ENCODE peak calls at places on chromosome 12, in seven cellular contexts. P is HL-60, K is HepG2, H is GM12891, R is K562, F is HCT116, D is Panc1. A is an unnamed sample.

GRCh38 chr12:56670836-56671235 is 17.2 kb downstream of the PTGES3 start:
- DNase-seq in D (no peak), R (no peak), K (no peak), H (no peak), P (no peak), F (no peak), A (no peak)

GRCh38 chr12:65557425-65558167 is 266.7 kb upstream of the HMGA2 start:
- DNase-seq in F (no peak), P (no peak), K (no peak), H (no peak), D (no peak), R (peak), A (no peak)

GRCh38 chr12:55716582-55717396 is 943 bp downstream of the BLOC1S1 start:
- DNase-seq in P (no peak), R (peak), F (no peak), D (no peak), H (no peak), K (no peak), A (peak)

GRCh38 chr12:121428883-121429282 is 29.0 kb downstream of the RNF34 start:
- DNase-seq in F (no peak), H (no peak), D (no peak), P (no peak), R (no peak), K (no peak), A (no peak)

GRCh38 chr12:91272456-91273063 is 89.9 kb upstream of the DCN start:
- DNase-seq in P (no peak), D (no peak), H (no peak), F (no peak), K (no peak), R (no peak), A (no peak)

GRCh38 chr12:44874981-44875416 is 1.1 kb downstream of the NELL2 start:
- DNase-seq in D (no peak), K (no peak), R (no peak), H (no peak), P (no peak), F (no peak), A (no peak)

GRCh38 chr12:49705479-49706267 is 1.5 kb downstream of the FMNL3 start:
- DNase-seq in P (no peak), R (peak), F (no peak), H (no peak), D (no peak), K (peak), A (peak)

GRCh38 chr12:116343331-116343884 is 65.9 kb upstream of the MED13L start:
- DNase-seq in F (no peak), D (no peak), P (no peak), H (no peak), K (no peak), R (no peak), A (no peak)

GRCh38 chr12:113392563-113392962 is 11.1 kb downstream of the SDS start:
- DNase-seq in K (no peak), F (no peak), H (no peak), R (no peak), P (no peak), D (no peak), A (no peak)

GRCh38 chr12:51908876-51909592 is 1.7 kb downstream of the ACVRL1 start:
- DNase-seq in D (no peak), P (no peak), K (no peak), H (no peak), R (peak), F (no peak), A (no peak)

GRCh38 chr12:26871985-26872384 is 39.0 kb upstream of the ITPR2 start:
- DNase-seq in P (no peak), F (no peak), R (no peak), H (no peak), D (no peak), K (no peak), A (no peak)

GRCh38 chr12:26870491-26871419 is 37.8 kb upstream of the ITPR2 start:
- DNase-seq in D (no peak), F (peak), H (no peak), P (peak), R (no peak), K (no peak), A (no peak)

GRCh38 chr12:26872623-26873022 is 39.6 kb upstream of the ITPR2 start:
- DNase-seq in D (no peak), H (no peak), P (peak), F (no peak), R (no peak), K (no peak), A (no peak)

GRCh38 chr12:26868505-26869494 is 35.8 kb upstream of the ITPR2 start:
- DNase-seq in P (no peak), F (no peak), D (no peak), H (no peak), K (no peak), R (peak), A (no peak)

DNA sequence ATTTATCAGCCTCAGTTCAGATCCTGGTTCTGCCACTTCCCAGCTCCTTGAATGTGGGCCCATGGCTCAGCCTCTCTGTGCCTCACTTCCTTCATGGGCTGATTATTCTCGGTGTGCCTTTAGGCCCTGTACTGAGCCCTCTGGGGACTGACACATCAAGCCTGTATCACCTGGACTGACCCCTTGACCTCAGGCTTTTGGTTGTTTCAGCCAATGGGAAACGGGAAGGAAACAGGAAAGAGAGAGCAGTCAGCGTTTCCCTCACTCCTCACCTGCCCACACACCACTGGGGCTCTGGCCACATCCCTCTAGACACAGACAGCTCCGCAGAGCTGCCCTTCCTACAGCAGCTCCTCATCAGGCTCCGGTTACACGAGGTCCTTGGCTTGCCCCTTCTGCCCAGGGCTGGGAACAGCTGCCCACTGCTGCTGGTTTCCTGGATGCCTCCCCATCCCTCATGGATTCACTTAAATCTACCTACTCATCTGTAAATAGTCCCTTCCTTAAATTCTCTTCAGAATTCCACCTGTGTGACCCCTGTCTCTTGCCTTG is 37.0 kb upstream of the ITPR2 start:
- DNase-seq in D (no peak), P (no peak), K (no peak), H (no peak), F (no peak), R (no peak), A (no peak)
- TF ChIP-seq POLR2AphosphoS5 in D (no peak), P (no peak), K (no peak), H (no peak), F (no peak), R (no peak), A (no peak)

GRCh38 chr12:12777056-12777455 is 8.4 kb upstream of the APOLD1 start:
- DNase-seq in R (no peak), F (no peak), P (no peak), D (no peak), K (no peak), H (no peak), A (no peak)

GRCh38 chr12:12774791-12775190 is 10.7 kb upstream of the APOLD1 start:
- DNase-seq in R (no peak), K (no peak), D (no peak), H (no peak), F (no peak), P (no peak), A (no peak)

GRCh38 chr12:12776261-12776660 is 9.2 kb upstream of the APOLD1 start:
- DNase-seq in H (no peak), F (no peak), K (peak), R (no peak), D (no peak), P (no peak), A (no peak)

GRCh38 chr12:12784116-12784515 is 1.3 kb upstream of the APOLD1 start:
- DNase-seq in K (no peak), D (no peak), P (no peak), R (no peak), F (no peak), H (no peak), A (no peak)

GRCh38 chr12:12779529-12779928 is 5.9 kb upstream of the APOLD1 start:
- DNase-seq in F (no peak), H (no peak), R (no peak), P (no peak), K (peak), D (no peak), A (no peak)
- TF ChIP-seq POLR2AphosphoS5 in F (no peak), H (no peak), R (no peak), P (no peak), K (no peak), D (peak), A (no peak)

DNA sequence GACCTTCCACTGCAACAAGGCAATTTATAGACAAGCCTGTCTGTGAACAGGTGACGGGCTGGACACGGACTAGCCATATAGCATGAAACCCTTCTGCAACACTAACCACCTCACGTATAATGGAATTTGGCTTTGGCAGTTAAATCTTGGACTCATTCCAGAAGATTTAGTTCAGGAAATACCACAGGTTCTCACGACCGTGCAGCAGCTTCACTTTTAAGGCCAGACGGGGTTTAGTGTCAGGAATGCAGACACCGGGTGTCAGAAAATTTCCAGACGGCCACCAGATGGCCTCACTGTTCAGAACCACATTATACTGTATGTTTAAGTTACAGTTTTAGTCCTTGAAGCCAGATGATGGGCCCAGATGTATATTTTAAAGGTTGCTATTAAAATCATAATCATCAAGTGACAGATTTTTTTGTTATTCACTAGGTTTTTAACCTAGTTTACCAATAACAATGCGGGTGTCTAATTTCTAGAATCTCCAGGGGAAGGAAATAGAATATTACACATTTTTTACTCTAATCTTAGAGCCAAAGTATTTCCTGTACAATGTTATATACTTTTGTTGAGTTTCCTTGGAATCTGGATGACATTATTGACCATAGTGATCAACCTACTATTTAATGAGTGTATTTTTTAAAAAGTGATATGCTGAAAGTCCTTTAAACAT is 90.5 kb upstream of the TMPO start:
- DNase-seq in R (peak), K (peak), D (peak), H (peak), P (peak), F (peak), A (no peak)
- TF ChIP-seq POLR2AphosphoS5 in R (no peak), K (no peak), D (no peak), H (no peak), P (no peak), F (no peak), A (no peak)

GRCh38 chr12:646303-647038 is 16.8 kb downstream of the NINJ2 start:
- DNase-seq in D (no peak), H (no peak), R (peak), K (peak), P (no peak), F (no peak), A (no peak)

GRCh38 chr12:644293-644639 is 19.0 kb downstream of the NINJ2 start:
- DNase-seq in H (no peak), K (no peak), R (no peak), P (no peak), F (no peak), D (no peak), A (no peak)

GRCh38 chr12:644818-645552 is 18.3 kb downstream of the NINJ2 start:
- DNase-seq in F (no peak), R (no peak), K (no peak), D (no peak), P (no peak), H (no peak), A (no peak)

GRCh38 chr12:647039-647712 is 16.1 kb downstream of the NINJ2 start:
- DNase-seq in F (no peak), K (no peak), D (no peak), R (no peak), H (no peak), P (no peak), A (peak)

DNA sequence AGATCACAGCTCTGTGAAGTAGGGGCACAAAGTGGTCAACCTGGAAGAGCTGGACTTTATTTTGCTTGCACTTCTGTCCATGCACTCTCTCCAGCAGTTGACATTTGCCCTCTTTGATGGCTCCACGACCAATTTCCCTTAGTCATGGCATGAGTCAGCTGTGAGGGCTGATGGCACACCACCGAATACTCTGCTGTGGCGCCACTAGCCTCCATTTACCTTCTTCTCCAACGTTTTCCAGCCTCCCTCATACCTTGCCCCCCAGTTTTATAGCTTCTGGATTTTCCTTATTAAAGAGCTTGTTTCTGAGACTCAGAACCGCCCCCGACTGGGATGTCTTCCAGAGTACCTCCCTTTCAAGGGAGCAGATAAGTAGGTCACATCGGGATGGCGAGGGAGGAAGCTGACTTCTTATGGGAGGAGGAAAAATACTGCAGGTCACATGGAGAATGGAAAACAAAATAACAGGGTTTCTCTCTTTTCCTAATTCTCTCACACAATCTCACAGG is 17.6 kb downstream of the NINJ2 start:
- DNase-seq in D (no peak), H (no peak), P (no peak), R (peak), F (no peak), K (peak), A (no peak)
- TF ChIP-seq POLR2AphosphoS5 in D (no peak), H (no peak), P (no peak), R (no peak), F (no peak), K (no peak), A (no peak)

GRCh38 chr12:106722854-106723253 is 51.6 kb upstream of the RIC8B start:
- DNase-seq in F (no peak), H (no peak), R (peak), K (no peak), P (no peak), D (no peak), A (no peak)
- TF ChIP-seq POLR2AphosphoS5 in F (no peak), H (no peak), R (no peak), K (no peak), P (no peak), D (no peak), A (no peak)